ENCODE peak calls at places on chromosomes 4 and X, in four cellular contexts. Y is IMR-90, Q is ovary, R is HCT116. G is an unnamed sample.

GRCh38 chrX:3244955-3245354 is 101.5 kb downstream of the MXRA5 start:
- DNase-seq in Q (no peak), R (no peak), Y (no peak), G (no peak)

GRCh38 chr4:1156069-1156468 is 16.3 kb downstream of the SPON2 start:
- DNase-seq in Y (no peak), Q (no peak), R (no peak), G (no peak)

GRCh38 chr4:169795585-169795984 is 37.8 kb upstream of the HPF1 start:
- DNase-seq in R (no peak), Y (no peak), Q (no peak), G (no peak)

GRCh38 chr4:53925050-53925605 is 139.3 kb downstream of the CHIC2 start:
- DNase-seq in Y (no peak), Q (no peak), R (no peak), G (no peak)

GRCh38 chr4:147335183-147335582 is 145.7 kb upstream of the EDNRA start:
- DNase-seq in Q (no peak), Y (no peak), R (no peak), G (no peak)

GRCh38 chr4:3824521-3825270 is 58.5 kb downstream of the ADRA2C start:
- DNase-seq in R (no peak), Q (no peak), Y (no peak), G (no peak)

GRCh38 chr4:186902361-186902760 is 178.7 kb upstream of the FAT1 start:
- DNase-seq in Y (no peak), R (no peak), Q (no peak), G (no peak)

GRCh38 chr4:76756416-76756815 is 141.5 kb downstream of the SOWAHB start:
- DNase-seq in Q (no peak), Y (no peak), R (no peak), G (no peak)

GRCh38 chr4:66298596-66298995 is 628.3 kb upstream of the EPHA5 start:
- DNase-seq in Q (no peak), R (no peak), Y (no peak), G (no peak)

GRCh38 chr4:72568959-72569718 is at the start of gene ADAMTS3:
- DNase-seq in Y (peak), Q (peak), R (no peak), G (peak)
- TF ChIP-seq POLR2A in Y (no peak), Q (peak), R (no peak), G (peak)

GRCh38 chrX:11758400-11759171 is 549 bp downstream of the MSL3 start:
- DNase-seq in Y (peak), R (peak), Q (peak), G (peak)
- TF ChIP-seq POLR2A in Y (no peak), R (peak), Q (peak), G (no peak)

GRCh38 chr4:184472540-184473264 is 1.6 kb downstream of the IRF2 start:
- DNase-seq in Q (peak), Y (peak), R (no peak), G (peak)

GRCh38 chr4:184475096-184475461 is 729 bp upstream of the IRF2 start:
- DNase-seq in R (no peak), Q (peak), Y (peak), G (peak)

GRCh38 chr4:184473265-184473514 is 1.2 kb downstream of the IRF2 start:
- DNase-seq in Q (no peak), R (no peak), Y (no peak), G (no peak)

GRCh38 chr4:184474261-184475095 is at the start of gene IRF2:
- DNase-seq in R (peak), Q (peak), Y (peak), G (peak)

GRCh38 chr4:184473515-184474260 is 662 bp downstream of the IRF2 start:
- DNase-seq in Q (peak), R (no peak), Y (peak), G (peak)
- TF ChIP-seq POLR2A in Q (no peak), R (no peak), Y (no peak), G (no peak)

DNA sequence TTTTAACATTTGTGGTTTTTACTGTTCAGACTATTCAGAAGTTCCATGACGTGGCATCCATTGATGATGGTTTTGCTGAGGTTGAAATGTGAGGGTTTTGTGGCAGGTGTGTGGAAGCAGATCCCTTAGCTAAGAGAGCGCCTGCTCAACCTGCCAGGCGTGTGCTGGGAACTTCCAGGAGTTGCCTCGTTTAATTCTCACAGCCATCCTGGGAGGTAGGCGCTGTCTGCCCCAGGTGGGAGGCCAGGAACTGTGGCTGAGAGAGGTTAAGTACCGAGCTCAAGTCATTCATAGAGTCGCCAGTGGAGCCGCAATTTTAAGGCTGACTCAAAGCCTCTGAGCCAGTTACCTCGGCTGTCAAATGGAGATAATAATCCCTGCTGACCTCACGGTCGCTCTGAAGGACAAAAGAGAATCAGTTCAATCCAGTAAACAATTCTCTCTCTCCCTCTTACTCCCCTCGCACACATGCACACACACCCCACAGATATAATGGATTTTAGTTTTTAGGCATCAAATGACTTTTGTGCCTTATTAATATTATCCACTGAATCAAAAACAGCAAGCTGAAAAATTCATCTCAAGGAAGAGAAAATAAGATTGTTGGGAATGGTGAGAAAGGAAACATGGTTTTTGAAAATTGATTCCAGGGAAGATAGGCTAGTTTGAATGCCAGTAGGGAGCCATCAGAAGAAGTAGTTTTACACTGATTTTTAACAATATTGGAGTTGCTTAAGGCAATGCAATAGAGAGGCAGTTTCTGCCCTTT is 171.4 kb downstream of the PTTG2 start:
- DNase-seq in R (no peak), Y (no peak), Q (no peak), G (no peak)
- TF ChIP-seq POLR2A in R (no peak), Y (no peak), Q (no peak), G (no peak)